ENCODE peak calls at places on chromosomes 4 and X, in seven cellular contexts. Q is mesenchymal stem cell, H is H9, W is IMR-90, K is neuronal stem cell, R is mesendoderm, Y is H1. M is an unnamed sample.

GRCh38 chrX:39049975-39050374 is 248.7 kb downstream of the MID1IP1 start:
- DNase-seq in R (peak), H (no peak), W (no peak), K (no peak), Q (no peak), Y (no peak), M (no peak)

GRCh38 chr4:10079951-10080873 is 36.4 kb downstream of the WDR1 start:
- DNase-seq in H (no peak), Y (no peak), K (no peak), Q (no peak), W (no peak), R (no peak), M (no peak)

GRCh38 chrX:47662144-47662657 is 3.2 kb upstream of the UXT start:
- DNase-seq in Y (no peak), R (peak), K (no peak), W (peak), H (no peak), Q (peak), M (peak)

GRCh38 chr4:32148120-32148666 is 1428.0 kb downstream of the PCDH7 start:
- DNase-seq in Y (no peak), W (no peak), K (no peak), H (no peak), Q (no peak), R (peak), M (no peak)

GRCh38 chrX:13828392-13828791 is 11.5 kb upstream of the GPM6B start:
- DNase-seq in W (no peak), H (no peak), K (no peak), R (no peak), Y (no peak), Q (no peak), M (no peak)

GRCh38 chr4:19195696-19196095 is 1056.0 kb upstream of the SLIT2 start:
- DNase-seq in K (peak), H (peak), Y (peak), W (no peak), R (peak), Q (no peak), M (no peak)

GRCh38 chr4:170089274-170089742 is 448 bp downstream of the AADAT start:
- DNase-seq in Y (no peak), W (peak), R (peak), K (peak), Q (peak), H (peak), M (no peak)

GRCh38 chr4:140861359-140862181 is 105.4 kb upstream of the TBC1D9 start:
- DNase-seq in Q (peak), K (peak), W (peak), Y (peak), H (peak), R (peak), M (peak)

GRCh38 chr4:128810871-128811570 is 1.5 kb downstream of the JADE1 start:
- DNase-seq in Q (peak), K (peak), Y (peak), H (peak), W (peak), R (peak), M (peak)

GRCh38 chr4:2075987-2076907 is 17.1 kb downstream of the NAT8L start:
- DNase-seq in R (no peak), Y (no peak), W (no peak), Q (no peak), H (peak), K (no peak), M (no peak)

GRCh38 chr4:108683479-108683878 is 33.1 kb downstream of the OSTC start:
- DNase-seq in W (peak), H (no peak), R (peak), K (no peak), Q (peak), Y (no peak), M (peak)

GRCh38 chr4:54539500-54540029 is 118.2 kb upstream of the KIT start:
- DNase-seq in H (peak), K (peak), Y (no peak), W (peak), Q (peak), R (peak), M (peak)

GRCh38 chrX:84118769-84119168 is 69.2 kb downstream of the RPS6KA6 start:
- DNase-seq in W (no peak), K (no peak), H (no peak), Y (no peak), Q (no peak), R (no peak), M (peak)

GRCh38 chr4:121728798-121729226 is 32.0 kb upstream of the ANXA5 start:
- DNase-seq in R (no peak), W (peak), H (no peak), K (no peak), Q (peak), Y (no peak), M (peak)

GRCh38 chr4:73676881-73677323 is 56.7 kb upstream of the RASSF6 start:
- DNase-seq in K (no peak), Q (peak), R (no peak), Y (no peak), H (no peak), W (peak), M (no peak)

GRCh38 chrX:37509349-37509748 is 62.1 kb upstream of the LANCL3 start:
- DNase-seq in Q (no peak), Y (no peak), R (peak), K (no peak), W (no peak), H (no peak), M (no peak)

GRCh38 chrX:148298737-148299136 is 201.7 kb upstream of the AFF2 start:
- DNase-seq in Q (no peak), K (no peak), W (no peak), Y (no peak), H (no peak), R (no peak), M (no peak)

GRCh38 chrX:40299028-40299479 is 201.3 kb upstream of the BCOR start:
- DNase-seq in H (peak), R (peak), K (no peak), W (no peak), Y (no peak), Q (peak), M (no peak)

GRCh38 chr4:4416981-4417380 is 30.1 kb downstream of the NSG1 start:
- DNase-seq in Y (no peak), H (peak), K (no peak), W (no peak), Q (no peak), R (no peak), M (no peak)

GRCh38 chrX:153598541-153599191 is at the start of gene CCNQ:
- DNase-seq in Q (peak), R (peak), W (peak), H (peak), Y (no peak), K (no peak), M (peak)

GRCh38 chrX:2311483-2311882 is 189.3 kb downstream of the DHRSX start:
- DNase-seq in Q (no peak), H (peak), Y (peak), R (peak), K (peak), W (no peak), M (no peak)

GRCh38 chrX:97743014-97743413 is 859.3 kb downstream of the RPA4 start:
- DNase-seq in K (no peak), H (no peak), R (no peak), Q (no peak), Y (no peak), W (no peak), M (no peak)

GRCh38 chr4:186104114-186104894 is at the start of gene FAM149A:
- DNase-seq in H (peak), K (no peak), Y (no peak), R (peak), Q (no peak), W (no peak), M (no peak)

GRCh38 chr4:98677799-98678198 is 19.4 kb upstream of the TSPAN5 start:
- DNase-seq in Y (no peak), Q (peak), K (no peak), R (no peak), W (peak), H (no peak), M (no peak)

GRCh38 chrX:16992902-16993301 is 46.4 kb downstream of the REPS2 start:
- DNase-seq in W (no peak), Y (no peak), H (no peak), K (no peak), R (no peak), Q (no peak), M (no peak)

GRCh38 chr4:168483786-168484185 is 3.5 kb upstream of the DDX60L start:
- DNase-seq in H (no peak), Y (no peak), W (peak), R (no peak), Q (no peak), K (no peak), M (no peak)

GRCh38 chr4:112111306-112111705 is 33.9 kb upstream of the FAM241A start:
- DNase-seq in Q (no peak), Y (no peak), K (no peak), H (no peak), R (no peak), W (no peak), M (no peak)

GRCh38 chr4:142961866-142962265 is 115.8 kb upstream of the INPP4B start:
- DNase-seq in Q (no peak), R (no peak), W (no peak), H (no peak), Y (no peak), K (no peak), M (no peak)

GRCh38 chrX:155632424-155633100 is 19.8 kb upstream of the TMLHE start:
- DNase-seq in R (no peak), H (no peak), Q (peak), Y (no peak), W (peak), K (no peak), M (peak)

DNA sequence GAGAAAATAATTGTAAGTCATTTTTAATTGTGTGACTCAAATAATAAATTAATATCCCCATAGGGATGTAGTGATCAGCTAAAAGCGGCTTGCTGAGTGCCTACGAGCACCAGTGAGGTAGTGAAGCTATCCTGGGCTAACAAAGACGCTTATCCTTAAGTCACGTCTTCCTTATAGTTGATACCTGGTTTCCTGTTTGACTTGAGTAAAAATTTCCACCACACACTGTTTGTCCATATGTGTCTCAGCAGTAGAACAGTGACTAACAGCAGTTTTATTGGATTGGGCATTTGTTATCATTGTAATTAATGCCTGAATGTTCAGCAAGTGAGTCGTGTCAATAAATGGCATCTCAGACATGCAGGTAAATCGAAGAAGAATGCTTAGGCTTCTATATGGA is 241.1 kb downstream of the GRXCR1 start:
- DNase-seq in Y (no peak), Q (no peak), K (no peak), R (no peak), W (no peak), H (no peak), M (peak)
- H2BK120ac ChIP-seq in Y (no peak), Q (no peak), K (no peak), R (no peak), W (no peak), H (no peak), M (no peak)

GRCh38 chr4:94419549-94419948 is 32.2 kb upstream of the PDLIM5 start:
- DNase-seq in K (no peak), Q (no peak), R (no peak), W (no peak), H (no peak), Y (no peak), M (no peak)
- H2BK120ac ChIP-seq in K (no peak), Q (no peak), R (no peak), W (no peak), H (no peak), Y (no peak), M (no peak)

GRCh38 chr4:5569451-5569850 is 138.9 kb downstream of the EVC2 start:
- DNase-seq in W (no peak), R (no peak), K (no peak), H (no peak), Q (no peak), Y (no peak), M (no peak)
- H2BK120ac ChIP-seq in W (no peak), R (no peak), K (no peak), H (no peak), Q (no peak), Y (no peak), M (no peak)

DNA sequence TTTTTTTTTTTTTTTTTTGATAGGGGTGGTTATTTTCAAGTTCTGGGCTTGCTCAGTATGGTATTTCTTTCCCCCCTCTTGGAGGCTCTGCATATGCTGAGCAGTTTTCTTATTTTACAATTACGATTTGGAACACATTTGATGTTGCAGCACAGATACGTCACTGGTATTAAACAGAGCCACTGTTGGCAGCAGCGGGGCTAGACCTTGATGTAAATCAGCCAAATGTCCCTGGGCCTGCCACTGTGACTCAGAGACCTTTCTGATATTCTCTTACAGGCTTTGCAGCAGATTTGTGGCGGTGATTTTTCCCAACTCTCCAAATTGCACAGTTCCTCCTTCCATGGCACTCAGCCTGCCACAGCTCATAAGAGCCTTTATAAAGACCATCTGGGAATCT is 81.0 kb downstream of the VMA21 start:
- DNase-seq in K (no peak), H (no peak), Y (no peak), W (no peak), Q (no peak), R (no peak), M (no peak)
- H2BK120ac ChIP-seq in K (no peak), H (no peak), Y (no peak), W (no peak), Q (no peak), R (no peak), M (no peak)

GRCh38 chr4:104066533-104066932 is 346.7 kb upstream of the TACR3 start:
- DNase-seq in Y (no peak), H (no peak), Q (no peak), R (peak), W (no peak), K (no peak), M (no peak)

GRCh38 chr4:104064650-104065577 is 345.1 kb upstream of the TACR3 start:
- DNase-seq in K (peak), W (no peak), Y (peak), H (peak), R (peak), Q (peak), M (peak)

GRCh38 chr4:104063341-104063740 is 343.6 kb upstream of the TACR3 start:
- DNase-seq in W (no peak), R (no peak), H (no peak), Y (no peak), K (no peak), Q (no peak), M (no peak)
- H2BK120ac ChIP-seq in W (no peak), R (no peak), H (no peak), Y (no peak), K (no peak), Q (no peak), M (no peak)

GRCh38 chr4:26490111-26490979 is at the start of gene CCKAR:
- DNase-seq in Q (no peak), H (no peak), W (no peak), K (no peak), Y (no peak), R (no peak), M (no peak)
- H2BK120ac ChIP-seq in Q (no peak), H (no peak), W (no peak), K (no peak), Y (no peak), R (no peak), M (no peak)

DNA sequence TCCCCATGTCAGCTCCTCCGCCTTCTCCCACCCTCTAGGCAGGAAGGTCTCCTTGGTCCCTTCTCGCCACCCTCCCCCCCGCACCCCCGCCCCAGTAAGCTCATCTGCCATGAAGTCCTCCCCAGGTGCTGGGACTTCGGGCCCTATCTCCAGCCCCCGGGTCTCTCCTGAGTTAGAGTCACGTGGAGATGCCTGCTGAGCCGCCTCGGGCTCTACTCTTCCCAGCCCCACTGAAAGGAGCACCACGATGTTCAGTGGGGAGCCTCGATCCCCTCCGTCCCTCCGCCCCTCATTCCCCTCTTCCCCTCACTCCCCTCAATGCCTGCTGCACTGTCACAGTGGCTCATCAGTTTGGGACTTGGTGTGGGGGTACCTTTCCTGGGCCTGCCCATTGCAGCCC is 3.9 kb downstream of the HTRA3 start:
- DNase-seq in K (no peak), Y (no peak), W (no peak), R (no peak), H (no peak), Q (no peak), M (no peak)
- H2BK120ac ChIP-seq in K (no peak), Y (no peak), W (no peak), R (no peak), H (no peak), Q (peak), M (no peak)